ENCODE peak calls at places on chromosomes 5 and 9, in ten cellular contexts. I is HEK293T; J is HTR-8/SVneo; M is iris pigment epithelial cell; H is H9; K is Calu3; E is left colon; D is ovary; Y is cerebellum; X is stimulated activated CD4-positive, alpha-beta T cell treated with anti-CD3 and anti-CD28 coated beads, Interleukin-4, amount 100 ng/mL, for 4 hours. T is an unnamed sample.

GRCh38 chr5:171521219-171521633 is 101.8 kb downstream of the FGF18 start:
- DNase-seq in I (no peak), J (peak), M (peak), H (peak), K (peak), E (no peak), D (peak), Y (no peak), X (no peak), T (no peak)

GRCh38 chr9:131885144-131885609 is 145.3 kb upstream of the RAPGEF1 start:
- DNase-seq in I (no peak), J (no peak), M (no peak), H (no peak), K (no peak), E (no peak), D (no peak), Y (no peak), X (no peak), T (no peak)

GRCh38 chr5:66406761-66407289 is 189.4 kb upstream of the MAST4 start:
- DNase-seq in I (no peak), J (no peak), M (no peak), H (no peak), K (no peak), E (no peak), D (no peak), Y (no peak), X (no peak), T (no peak)

GRCh38 chr5:92890841-92891244 is 690.2 kb downstream of the NR2F1-AS1 start:
- DNase-seq in I (no peak), J (no peak), M (peak), H (no peak), K (no peak), E (no peak), D (no peak), Y (no peak), X (no peak), T (no peak)

GRCh38 chr9:23254404-23255184 is 571.4 kb downstream of the ELAVL2 start:
- DNase-seq in I (no peak), J (no peak), M (no peak), H (peak), K (no peak), E (no peak), D (no peak), Y (no peak), X (no peak), T (no peak)

GRCh38 chr5:69292349-69292748 is 40.3 kb downstream of the CCDC125 start:
- DNase-seq in I (no peak), J (no peak), M (no peak), H (no peak), K (no peak), E (no peak), D (no peak), Y (no peak), X (no peak), T (no peak)

GRCh38 chr5:114055318-114055788 is 306.5 kb upstream of the KCNN2 start:
- DNase-seq in I (peak), J (peak), M (peak), H (peak), K (no peak), E (peak), D (peak), Y (peak), X (no peak), T (peak)

GRCh38 chr5:164504141-164504772 is 998.8 kb downstream of the MAT2B start:
- DNase-seq in I (peak), J (peak), M (peak), H (peak), K (peak), E (peak), D (peak), Y (peak), X (no peak), T (peak)

GRCh38 chr9:21465859-21466518 is 16.1 kb downstream of the IFNE start:
- DNase-seq in I (peak), J (peak), M (peak), H (no peak), K (peak), E (no peak), D (no peak), Y (peak), X (no peak), T (peak)

GRCh38 chr5:102271759-102272158 is 24.3 kb downstream of the SLCO4C1 start:
- DNase-seq in I (no peak), J (no peak), M (no peak), H (no peak), K (no peak), E (no peak), D (no peak), Y (no peak), X (no peak), T (no peak)

GRCh38 chr5:81326554-81326953 is 25.2 kb downstream of the ZCCHC9 start:
- DNase-seq in I (no peak), J (no peak), M (peak), H (no peak), K (no peak), E (no peak), D (no peak), Y (no peak), X (no peak), T (no peak)

GRCh38 chr9:100602302-100602930 is 24.5 kb downstream of the CAVIN4 start:
- DNase-seq in I (peak), J (peak), M (peak), H (peak), K (peak), E (no peak), D (no peak), Y (peak), X (no peak), T (no peak)

GRCh38 chr5:173923236-173924104 is 35.3 kb downstream of the CPEB4 start:
- DNase-seq in I (no peak), J (no peak), M (peak), H (no peak), K (no peak), E (no peak), D (no peak), Y (no peak), X (no peak), T (no peak)

GRCh38 chr9:116817762-116818161 is 130.7 kb downstream of the TRIM32 start:
- DNase-seq in I (no peak), J (no peak), M (no peak), H (no peak), K (no peak), E (no peak), D (no peak), Y (no peak), X (no peak), T (no peak)

GRCh38 chr9:107847977-107848376 is 358.4 kb upstream of the KLF4 start:
- DNase-seq in I (no peak), J (no peak), M (peak), H (no peak), K (no peak), E (no peak), D (no peak), Y (no peak), X (no peak), T (no peak)

GRCh38 chr5:1564182-1564748 is 40.5 kb upstream of the LPCAT1 start:
- DNase-seq in I (no peak), J (no peak), M (peak), H (no peak), K (no peak), E (no peak), D (no peak), Y (no peak), X (no peak), T (no peak)

GRCh38 chr9:98994226-98995058 is 50.7 kb downstream of the COL15A1 start:
- DNase-seq in I (no peak), J (no peak), M (no peak), H (peak), K (no peak), E (no peak), D (no peak), Y (no peak), X (no peak), T (no peak)

GRCh38 chr5:14771972-14772371 is 99.6 kb downstream of the ANKH start:
- DNase-seq in I (no peak), J (no peak), M (no peak), H (no peak), K (no peak), E (no peak), D (no peak), Y (no peak), X (no peak), T (no peak)

GRCh38 chr5:76180817-76181805 is 97.9 kb downstream of the SV2C start:
- DNase-seq in I (no peak), J (no peak), M (peak), H (no peak), K (no peak), E (no peak), D (no peak), Y (no peak), X (no peak), T (no peak)

GRCh38 chr9:23636199-23636598 is 189.8 kb downstream of the ELAVL2 start:
- DNase-seq in I (no peak), J (no peak), M (no peak), H (no peak), K (no peak), E (no peak), D (no peak), Y (no peak), X (no peak), T (no peak)

GRCh38 chr5:10563132-10563939 is 534 bp upstream of the ANKRD33B start:
- DNase-seq in I (no peak), J (no peak), M (peak), H (peak), K (peak), E (peak), D (peak), Y (no peak), X (peak), T (no peak)

GRCh38 chr9:112112941-112113399 is 62.1 kb downstream of the SUSD1 start:
- DNase-seq in I (peak), J (no peak), M (peak), H (peak), K (peak), E (peak), D (no peak), Y (peak), X (peak), T (no peak)

GRCh38 chr9:107615325-107615724 is 125.8 kb upstream of the KLF4 start:
- DNase-seq in I (no peak), J (no peak), M (peak), H (no peak), K (no peak), E (no peak), D (no peak), Y (no peak), X (no peak), T (no peak)

GRCh38 chr5:54524704-54525103 is 7.1 kb downstream of the SNX18 start:
- DNase-seq in I (no peak), J (no peak), M (peak), H (no peak), K (no peak), E (no peak), D (peak), Y (no peak), X (no peak), T (no peak)